ENCODE peak calls at places on chromosomes 12 and 14, in ten cellular contexts. U is HFF-Myc; K is CD8-positive, alpha-beta T cell; X is astrocyte of the cerebellum; G is choroid plexus epithelial cell; F is kidney; E is esophagus squamous epithelium; A is right lobe of liver; L is tibial nerve; C is SJSA1. I is an unnamed sample.

GRCh38 chr12:79557690-79558315 is 133.0 kb downstream of the PAWR start:
- DNase-seq in U (no peak), K (no peak), X (no peak), G (peak), F (no peak), E (no peak), A (no peak), L (no peak), C (peak), I (no peak)

GRCh38 chr14:84825481-84825880 is 704.5 kb upstream of the FLRT2 start:
- DNase-seq in U (no peak), K (no peak), X (peak), G (peak), F (no peak), E (no peak), A (no peak), L (no peak), C (no peak), I (no peak)

GRCh38 chr12:19273482-19274330 is 144.2 kb downstream of the PLEKHA5 start:
- DNase-seq in U (peak), K (peak), X (peak), G (peak), F (peak), E (no peak), A (peak), L (peak), C (peak), I (no peak)

GRCh38 chr14:91041450-91041849 is 19.0 kb downstream of the RPS6KA5 start:
- DNase-seq in U (no peak), K (no peak), X (peak), G (no peak), F (no peak), E (no peak), A (no peak), L (no peak), C (no peak), I (no peak)

GRCh38 chr12:67434653-67435375 is 165.7 kb downstream of the CAND1 start:
- DNase-seq in U (peak), K (no peak), X (peak), G (peak), F (no peak), E (no peak), A (no peak), L (peak), C (peak), I (no peak)

GRCh38 chr12:24822121-24822899 is 126.6 kb downstream of the BCAT1 start:
- DNase-seq in U (no peak), K (no peak), X (peak), G (peak), F (no peak), E (no peak), A (no peak), L (no peak), C (no peak), I (no peak)

GRCh38 chr12:53868516-53868986 is 70.1 kb upstream of the HOXC13 start:
- DNase-seq in U (no peak), K (no peak), X (no peak), G (no peak), F (no peak), E (no peak), A (no peak), L (no peak), C (no peak), I (no peak)

GRCh38 chr12:105493091-105493615 is 162.7 kb downstream of the C12orf75 start:
- DNase-seq in U (no peak), K (no peak), X (no peak), G (peak), F (no peak), E (no peak), A (no peak), L (no peak), C (peak), I (no peak)

GRCh38 chr12:6618483-6618882 is 11.3 kb upstream of the CHD4 start:
- DNase-seq in U (no peak), K (no peak), X (no peak), G (no peak), F (no peak), E (no peak), A (no peak), L (no peak), C (no peak), I (no peak)

GRCh38 chr14:75205586-75205985 is 29.2 kb upstream of the TMED10 start:
- DNase-seq in U (no peak), K (no peak), X (no peak), G (peak), F (no peak), E (no peak), A (no peak), L (no peak), C (peak), I (no peak)

GRCh38 chr14:106883218-106883692 is 1356.9 kb downstream of the TMEM121 start:
- DNase-seq in U (no peak), K (no peak), X (no peak), G (peak), F (peak), E (no peak), A (peak), L (no peak), C (no peak), I (no peak)

GRCh38 chr12:53289891-53290290 is 5.5 kb upstream of the PFDN5 start:
- DNase-seq in U (no peak), K (no peak), X (no peak), G (no peak), F (no peak), E (no peak), A (no peak), L (no peak), C (no peak), I (no peak)

GRCh38 chr12:10717410-10717809 is 5.7 kb downstream of the YBX3 start:
- DNase-seq in U (no peak), K (no peak), X (no peak), G (peak), F (no peak), E (no peak), A (no peak), L (no peak), C (no peak), I (no peak)

GRCh38 chr12:10715491-10715890 is 7.6 kb downstream of the YBX3 start:
- DNase-seq in U (no peak), K (no peak), X (no peak), G (no peak), F (no peak), E (no peak), A (no peak), L (no peak), C (no peak), I (no peak)

GRCh38 chr12:10716277-10716676 is 6.8 kb downstream of the YBX3 start:
- DNase-seq in U (no peak), K (no peak), X (no peak), G (no peak), F (no peak), E (no peak), A (no peak), L (no peak), C (peak), I (no peak)

GRCh38 chr12:10718279-10718821 is 4.8 kb downstream of the YBX3 start:
- DNase-seq in U (peak), K (no peak), X (peak), G (peak), F (no peak), E (no peak), A (no peak), L (no peak), C (peak), I (no peak)

GRCh38 chr12:10716704-10717315 is 6.3 kb downstream of the YBX3 start:
- DNase-seq in U (peak), K (no peak), X (peak), G (peak), F (peak), E (peak), A (peak), L (peak), C (peak), I (peak)
- H3K4me3 ChIP-seq in U (peak), K (no peak), X (peak), G (peak), F (no peak), E (peak), A (no peak), L (no peak), C (no peak), I (no peak)

GRCh38 chr12:45138609-45139008 is 77.3 kb upstream of the ANO6 start:
- DNase-seq in U (no peak), K (no peak), X (no peak), G (no peak), F (no peak), E (no peak), A (no peak), L (no peak), C (no peak), I (peak)
- H3K4me3 ChIP-seq in U (no peak), K (no peak), X (no peak), G (no peak), F (no peak), E (no peak), A (no peak), L (no peak), C (no peak), I (no peak)

DNA sequence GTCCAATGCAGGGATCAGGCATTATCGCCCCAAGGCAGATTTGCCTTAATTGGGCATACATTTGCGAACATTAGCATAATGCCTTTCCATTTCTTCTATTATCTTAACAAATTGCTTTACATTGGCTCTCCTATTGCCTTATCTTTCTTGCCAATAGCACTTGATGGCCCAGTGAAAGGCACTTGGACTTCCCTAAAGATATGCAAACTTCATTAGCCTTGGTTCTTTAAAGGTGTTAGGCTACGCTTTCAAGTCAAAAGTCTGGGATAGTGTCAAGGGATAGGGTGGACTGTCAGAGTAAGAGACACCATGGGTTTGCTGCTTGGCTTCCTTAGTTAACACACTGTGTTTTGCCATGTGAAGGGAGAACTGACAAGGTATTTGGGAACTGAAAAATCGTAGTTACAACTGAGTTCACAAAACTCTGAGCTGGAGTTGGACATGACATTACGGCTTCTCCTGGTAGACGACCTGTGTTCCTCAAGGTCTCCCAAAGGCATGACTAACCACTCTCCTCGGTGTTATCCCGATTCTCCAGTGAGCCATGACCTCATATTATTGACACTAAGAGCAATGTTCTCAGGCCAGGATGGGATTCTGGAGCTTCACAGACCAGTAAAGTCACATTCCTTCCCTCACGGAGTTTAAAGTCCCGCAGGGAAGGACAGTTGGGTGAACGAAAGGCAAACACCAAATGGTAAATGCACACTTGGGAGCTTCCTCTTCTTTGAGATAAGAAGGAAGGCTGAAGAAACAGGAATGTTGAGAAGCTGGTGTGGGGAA is 65.2 kb downstream of the TBC1D30 start:
- DNase-seq in U (no peak), K (no peak), X (no peak), G (no peak), F (no peak), E (no peak), A (no peak), L (no peak), C (no peak), I (no peak)
- H3K4me3 ChIP-seq in U (no peak), K (no peak), X (no peak), G (no peak), F (no peak), E (no peak), A (no peak), L (no peak), C (no peak), I (no peak)

GRCh38 chr14:87241018-87241779 is 751.8 kb downstream of the GALC start:
- DNase-seq in U (no peak), K (no peak), X (no peak), G (no peak), F (no peak), E (no peak), A (no peak), L (no peak), C (no peak), I (no peak)
- H3K4me3 ChIP-seq in U (no peak), K (no peak), X (no peak), G (no peak), F (no peak), E (no peak), A (no peak), L (no peak), C (no peak), I (no peak)

DNA sequence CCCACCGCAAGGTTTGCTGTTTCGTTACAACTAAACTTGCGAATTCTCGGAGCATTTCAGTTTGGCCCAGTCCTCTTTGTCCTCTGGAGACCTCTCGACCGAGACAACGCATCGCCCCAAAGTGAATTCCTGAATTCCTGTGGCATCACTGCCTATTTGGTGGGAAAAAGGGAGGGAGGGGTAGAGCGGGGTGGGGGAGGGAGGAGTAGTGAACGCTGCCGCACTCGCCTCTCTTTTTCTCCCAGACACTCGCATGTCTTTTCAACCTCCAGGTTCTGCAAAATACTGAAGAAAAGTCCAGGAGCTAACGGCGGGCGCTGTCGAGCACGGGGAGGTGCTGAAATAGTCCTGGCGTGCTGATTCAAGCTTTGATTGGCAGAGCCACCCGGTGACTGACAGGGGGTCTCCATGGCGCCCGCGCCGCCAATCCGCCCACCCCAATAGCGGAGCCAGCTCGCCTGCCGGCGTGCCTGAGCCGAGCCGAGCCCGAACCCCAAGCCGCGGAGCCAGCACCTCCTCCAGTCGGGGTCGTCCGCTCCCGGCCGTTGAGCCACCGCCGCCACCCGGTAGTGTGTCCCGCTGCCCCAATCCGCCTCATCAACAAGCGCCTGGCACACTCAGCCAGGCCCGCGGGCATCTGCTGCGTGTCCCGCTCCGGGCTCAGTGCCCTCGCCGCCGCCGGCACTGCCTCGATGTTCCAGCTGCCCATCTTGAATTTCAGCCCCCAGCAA is at the start of gene SIX6:
- DNase-seq in U (no peak), K (no peak), X (peak), G (peak), F (no peak), E (no peak), A (no peak), L (no peak), C (no peak), I (peak)
- H3K4me3 ChIP-seq in U (no peak), K (no peak), X (no peak), G (no peak), F (no peak), E (no peak), A (no peak), L (no peak), C (no peak), I (peak)

GRCh38 chr12:42141981-42142606 is 2.6 kb downstream of the GXYLT1 start:
- DNase-seq in U (no peak), K (no peak), X (no peak), G (no peak), F (no peak), E (no peak), A (no peak), L (no peak), C (no peak), I (no peak)
- H3K4me3 ChIP-seq in U (no peak), K (no peak), X (no peak), G (no peak), F (no peak), E (no peak), A (no peak), L (no peak), C (no peak), I (no peak)

GRCh38 chr14:58294201-58294600 is 4.2 kb upstream of the ARID4A start:
- DNase-seq in U (no peak), K (no peak), X (no peak), G (no peak), F (no peak), E (no peak), A (no peak), L (no peak), C (no peak), I (no peak)
- H3K4me3 ChIP-seq in U (no peak), K (no peak), X (no peak), G (no peak), F (no peak), E (no peak), A (no peak), L (no peak), C (no peak), I (no peak)

GRCh38 chr14:64700894-64701293 is 3.3 kb upstream of the PLEKHG3 start:
- DNase-seq in U (no peak), K (no peak), X (no peak), G (no peak), F (no peak), E (no peak), A (no peak), L (no peak), C (no peak), I (no peak)

GRCh38 chr14:64703393-64704144 is 655 bp upstream of the PLEKHG3 start:
- DNase-seq in U (no peak), K (no peak), X (no peak), G (no peak), F (no peak), E (no peak), A (no peak), L (no peak), C (no peak), I (no peak)

GRCh38 chr14:64701660-64702059 is 2.6 kb upstream of the PLEKHG3 start:
- DNase-seq in U (no peak), K (no peak), X (no peak), G (no peak), F (no peak), E (no peak), A (no peak), L (no peak), C (no peak), I (peak)

GRCh38 chr14:64704145-64704742 is at the start of gene PLEKHG3:
- DNase-seq in U (no peak), K (no peak), X (no peak), G (peak), F (peak), E (no peak), A (peak), L (peak), C (peak), I (peak)

DNA sequence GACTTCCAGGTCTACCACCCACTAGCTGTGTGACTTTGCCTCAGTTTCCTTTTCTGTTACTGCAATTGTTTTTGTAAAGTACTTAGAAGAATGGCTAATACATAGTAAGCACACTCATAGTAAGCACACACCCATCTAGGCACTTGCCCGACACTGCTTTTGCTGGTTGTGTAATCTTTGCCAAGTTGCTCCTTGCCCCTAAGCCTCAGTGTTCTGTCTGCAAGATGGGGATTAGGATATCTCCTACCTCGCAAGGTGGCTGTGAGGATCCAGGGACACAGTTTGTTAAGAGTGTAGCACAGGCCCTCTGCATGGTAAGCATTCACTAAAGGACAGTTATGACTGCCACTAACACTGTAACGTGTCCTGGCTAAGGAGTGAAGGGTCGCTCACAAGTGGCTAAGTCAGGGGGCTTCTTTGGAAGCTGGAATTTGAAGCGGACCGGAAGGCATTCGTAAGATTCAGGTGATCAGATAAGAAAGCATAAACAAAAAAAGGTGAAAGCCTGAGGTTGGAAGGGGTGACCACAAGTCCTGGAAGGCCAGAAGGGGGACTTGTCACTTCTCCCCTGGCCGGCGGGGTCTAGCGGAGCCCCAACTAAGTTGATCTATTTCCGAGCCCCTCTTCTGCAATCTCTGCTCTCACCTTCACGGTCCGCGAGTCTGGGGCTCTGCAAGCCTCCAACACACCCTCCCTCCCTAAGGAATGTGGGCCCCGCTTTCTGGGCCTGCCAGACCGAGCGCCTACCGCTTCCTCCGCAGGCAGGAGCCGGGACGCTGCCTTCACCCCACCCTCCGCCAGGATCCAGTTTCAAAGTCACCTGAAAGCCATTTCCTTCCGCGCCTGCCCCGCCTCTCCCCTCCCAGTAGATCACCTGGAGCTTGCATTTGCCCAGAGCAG is 1.5 kb upstream of the PLEKHG3 start:
- DNase-seq in U (no peak), K (no peak), X (no peak), G (no peak), F (peak), E (no peak), A (no peak), L (no peak), C (no peak), I (peak)
- H3K4me3 ChIP-seq in U (no peak), K (peak), X (no peak), G (no peak), F (peak), E (peak), A (no peak), L (no peak), C (no peak), I (peak)

DNA sequence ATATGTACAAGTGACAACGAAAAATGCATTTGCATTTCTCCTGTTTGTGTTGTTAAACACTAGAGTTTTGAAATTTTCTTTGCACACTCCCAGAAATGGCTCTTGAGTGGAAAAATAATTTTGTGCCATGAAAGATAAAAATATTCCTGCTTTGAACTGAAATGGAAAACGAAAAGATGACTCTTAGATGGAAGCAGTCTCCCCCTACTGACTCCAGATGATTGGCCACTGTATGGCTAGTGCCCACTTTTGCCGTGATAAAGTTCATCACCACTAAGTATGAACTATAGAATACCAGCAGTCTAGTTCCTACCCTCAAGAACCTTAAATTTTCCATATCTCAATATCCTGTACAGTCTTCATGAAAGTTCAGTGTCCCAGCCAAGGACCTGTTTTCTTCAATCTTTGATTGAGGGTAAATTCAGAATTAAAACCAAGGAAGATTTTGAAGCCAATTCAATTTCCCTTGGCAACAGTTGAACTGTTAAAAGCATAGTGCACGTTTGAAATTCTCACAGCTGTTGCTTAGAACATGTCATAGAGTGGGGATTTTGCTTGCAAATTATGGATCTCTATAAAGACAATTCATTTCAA is 1.6 kb upstream of the PPP2R5E start:
- DNase-seq in U (no peak), K (no peak), X (peak), G (peak), F (no peak), E (no peak), A (no peak), L (no peak), C (peak), I (peak)
- H3K4me3 ChIP-seq in U (peak), K (no peak), X (peak), G (peak), F (peak), E (peak), A (no peak), L (no peak), C (peak), I (no peak)

I was measured in H7.